ENCODE peak calls at places on chromosomes 11 and 22, in five cellular contexts. One of them, this sample, is unnamed.

GRCh38 chr11:13745165-13745564 is 76.7 kb downstream of the FAR1 start:
- DNase-seq in stimulated activated CD8-positive, alpha-beta memory T cell treated with anti-CD3 and anti-CD28 coated beads, Interleukin-4, amount 100 ng/mL, for 4 hours: no peak
- DNase-seq in anterior cingulate cortex: no peak
- DNase-seq in right cardiac atrium: no peak
- DNase-seq in Right ventricle myocardium superior: no peak
- DNase-seq in this sample: no peak

GRCh38 chr11:121625784-121626506 is 173.2 kb upstream of the SORL1-AS1 start:
- DNase-seq in stimulated activated CD8-positive, alpha-beta memory T cell treated with anti-CD3 and anti-CD28 coated beads, Interleukin-4, amount 100 ng/mL, for 4 hours: no peak
- DNase-seq in right cardiac atrium: no peak
- DNase-seq in anterior cingulate cortex: no peak
- DNase-seq in Right ventricle myocardium superior: no peak
- DNase-seq in this sample: no peak

GRCh38 chr11:76554767-76555166 is 109.9 kb downstream of the EMSY start:
- DNase-seq in right cardiac atrium: no peak
- DNase-seq in Right ventricle myocardium superior: no peak
- DNase-seq in stimulated activated CD8-positive, alpha-beta memory T cell treated with anti-CD3 and anti-CD28 coated beads, Interleukin-4, amount 100 ng/mL, for 4 hours: no peak
- DNase-seq in anterior cingulate cortex: no peak
- DNase-seq in this sample: no peak

GRCh38 chr11:131511794-131512193 is 141.4 kb downstream of the NTM start:
- DNase-seq in anterior cingulate cortex: no peak
- DNase-seq in Right ventricle myocardium superior: peak
- DNase-seq in stimulated activated CD8-positive, alpha-beta memory T cell treated with anti-CD3 and anti-CD28 coated beads, Interleukin-4, amount 100 ng/mL, for 4 hours: no peak
- DNase-seq in right cardiac atrium: no peak
- DNase-seq in this sample: no peak

GRCh38 chr11:128473631-128474030 is 113.7 kb downstream of the ETS1 start:
- DNase-seq in stimulated activated CD8-positive, alpha-beta memory T cell treated with anti-CD3 and anti-CD28 coated beads, Interleukin-4, amount 100 ng/mL, for 4 hours: no peak
- DNase-seq in anterior cingulate cortex: no peak
- DNase-seq in Right ventricle myocardium superior: no peak
- DNase-seq in right cardiac atrium: no peak
- DNase-seq in this sample: no peak

GRCh38 chr11:120009938-120010337 is 128.0 kb downstream of the TRIM29 start:
- DNase-seq in Right ventricle myocardium superior: no peak
- DNase-seq in anterior cingulate cortex: no peak
- DNase-seq in right cardiac atrium: no peak
- DNase-seq in stimulated activated CD8-positive, alpha-beta memory T cell treated with anti-CD3 and anti-CD28 coated beads, Interleukin-4, amount 100 ng/mL, for 4 hours: no peak
- DNase-seq in this sample: no peak

GRCh38 chr11:43935131-43935979 is 7.1 kb upstream of the C11orf96 start:
- DNase-seq in Right ventricle myocardium superior: no peak
- DNase-seq in anterior cingulate cortex: no peak
- DNase-seq in right cardiac atrium: no peak
- DNase-seq in stimulated activated CD8-positive, alpha-beta memory T cell treated with anti-CD3 and anti-CD28 coated beads, Interleukin-4, amount 100 ng/mL, for 4 hours: no peak
- DNase-seq in this sample: no peak

GRCh38 chr11:17443926-17444690 is 32.5 kb downstream of the ABCC8 start:
- DNase-seq in right cardiac atrium: no peak
- DNase-seq in stimulated activated CD8-positive, alpha-beta memory T cell treated with anti-CD3 and anti-CD28 coated beads, Interleukin-4, amount 100 ng/mL, for 4 hours: no peak
- DNase-seq in anterior cingulate cortex: no peak
- DNase-seq in Right ventricle myocardium superior: no peak
- DNase-seq in this sample: no peak

GRCh38 chr11:122852071-122852831 is 14.0 kb downstream of the CRTAM start:
- DNase-seq in stimulated activated CD8-positive, alpha-beta memory T cell treated with anti-CD3 and anti-CD28 coated beads, Interleukin-4, amount 100 ng/mL, for 4 hours: no peak
- DNase-seq in right cardiac atrium: no peak
- DNase-seq in anterior cingulate cortex: no peak
- DNase-seq in Right ventricle myocardium superior: no peak
- DNase-seq in this sample: peak

GRCh38 chr22:32708835-32709234 is 92.7 kb upstream of the TIMP3 start:
- DNase-seq in Right ventricle myocardium superior: peak
- DNase-seq in stimulated activated CD8-positive, alpha-beta memory T cell treated with anti-CD3 and anti-CD28 coated beads, Interleukin-4, amount 100 ng/mL, for 4 hours: no peak
- DNase-seq in anterior cingulate cortex: no peak
- DNase-seq in right cardiac atrium: peak
- DNase-seq in this sample: no peak

GRCh38 chr22:23085351-23085671 is 15.0 kb downstream of the GNAZ start:
- DNase-seq in right cardiac atrium: no peak
- DNase-seq in anterior cingulate cortex: no peak
- DNase-seq in Right ventricle myocardium superior: no peak
- DNase-seq in stimulated activated CD8-positive, alpha-beta memory T cell treated with anti-CD3 and anti-CD28 coated beads, Interleukin-4, amount 100 ng/mL, for 4 hours: no peak
- DNase-seq in this sample: no peak

GRCh38 chr11:62012451-62013265 is 45.2 kb upstream of the FTH1 start:
- DNase-seq in anterior cingulate cortex: no peak
- DNase-seq in stimulated activated CD8-positive, alpha-beta memory T cell treated with anti-CD3 and anti-CD28 coated beads, Interleukin-4, amount 100 ng/mL, for 4 hours: no peak
- DNase-seq in right cardiac atrium: no peak
- DNase-seq in Right ventricle myocardium superior: no peak
- DNase-seq in this sample: no peak

GRCh38 chr11:8330416-8330815 is 66.7 kb upstream of the LMO1 start:
- DNase-seq in right cardiac atrium: no peak
- DNase-seq in anterior cingulate cortex: no peak
- DNase-seq in stimulated activated CD8-positive, alpha-beta memory T cell treated with anti-CD3 and anti-CD28 coated beads, Interleukin-4, amount 100 ng/mL, for 4 hours: no peak
- DNase-seq in Right ventricle myocardium superior: no peak
- DNase-seq in this sample: no peak

GRCh38 chr11:72314199-72314598 is 70.2 kb upstream of the PHOX2A start:
- DNase-seq in anterior cingulate cortex: no peak
- DNase-seq in stimulated activated CD8-positive, alpha-beta memory T cell treated with anti-CD3 and anti-CD28 coated beads, Interleukin-4, amount 100 ng/mL, for 4 hours: no peak
- DNase-seq in Right ventricle myocardium superior: no peak
- DNase-seq in right cardiac atrium: no peak
- DNase-seq in this sample: no peak

GRCh38 chr11:77031599-77031998 is 2.6 kb upstream of the B3GNT6 start:
- DNase-seq in Right ventricle myocardium superior: no peak
- DNase-seq in right cardiac atrium: no peak
- DNase-seq in anterior cingulate cortex: no peak
- DNase-seq in stimulated activated CD8-positive, alpha-beta memory T cell treated with anti-CD3 and anti-CD28 coated beads, Interleukin-4, amount 100 ng/mL, for 4 hours: no peak
- DNase-seq in this sample: no peak

GRCh38 chr22:23180301-23180892 is at the start of gene BCR:
- DNase-seq in Right ventricle myocardium superior: peak
- DNase-seq in anterior cingulate cortex: peak
- DNase-seq in stimulated activated CD8-positive, alpha-beta memory T cell treated with anti-CD3 and anti-CD28 coated beads, Interleukin-4, amount 100 ng/mL, for 4 hours: no peak
- DNase-seq in right cardiac atrium: peak
- DNase-seq in this sample: peak

GRCh38 chr11:105829084-105829483 is 193.0 kb downstream of the MSANTD4 start:
- DNase-seq in Right ventricle myocardium superior: no peak
- DNase-seq in stimulated activated CD8-positive, alpha-beta memory T cell treated with anti-CD3 and anti-CD28 coated beads, Interleukin-4, amount 100 ng/mL, for 4 hours: no peak
- DNase-seq in right cardiac atrium: no peak
- DNase-seq in anterior cingulate cortex: no peak
- DNase-seq in this sample: no peak

GRCh38 chr22:36180038-36180880 is 19.7 kb upstream of the APOL3 start:
- DNase-seq in stimulated activated CD8-positive, alpha-beta memory T cell treated with anti-CD3 and anti-CD28 coated beads, Interleukin-4, amount 100 ng/mL, for 4 hours: peak
- DNase-seq in anterior cingulate cortex: peak
- DNase-seq in Right ventricle myocardium superior: peak
- DNase-seq in right cardiac atrium: peak
- DNase-seq in this sample: peak

GRCh38 chr22:41657709-41658108 is 31.0 kb downstream of the SNU13 start:
- DNase-seq in stimulated activated CD8-positive, alpha-beta memory T cell treated with anti-CD3 and anti-CD28 coated beads, Interleukin-4, amount 100 ng/mL, for 4 hours: no peak
- DNase-seq in right cardiac atrium: no peak
- DNase-seq in Right ventricle myocardium superior: no peak
- DNase-seq in anterior cingulate cortex: no peak
- DNase-seq in this sample: no peak

GRCh38 chr22:27217154-27217553 is 559.8 kb downstream of the MIAT start:
- DNase-seq in stimulated activated CD8-positive, alpha-beta memory T cell treated with anti-CD3 and anti-CD28 coated beads, Interleukin-4, amount 100 ng/mL, for 4 hours: no peak
- DNase-seq in Right ventricle myocardium superior: no peak
- DNase-seq in right cardiac atrium: no peak
- DNase-seq in anterior cingulate cortex: no peak
- DNase-seq in this sample: no peak

GRCh38 chr22:39349506-39349966 is 255 bp upstream of the SYNGR1 start:
- DNase-seq in stimulated activated CD8-positive, alpha-beta memory T cell treated with anti-CD3 and anti-CD28 coated beads, Interleukin-4, amount 100 ng/mL, for 4 hours: no peak
- DNase-seq in right cardiac atrium: peak
- DNase-seq in anterior cingulate cortex: peak
- DNase-seq in Right ventricle myocardium superior: peak
- DNase-seq in this sample: peak

GRCh38 chr22:39612811-39613548 is 42.4 kb downstream of the CACNA1I start:
- DNase-seq in stimulated activated CD8-positive, alpha-beta memory T cell treated with anti-CD3 and anti-CD28 coated beads, Interleukin-4, amount 100 ng/mL, for 4 hours: no peak
- DNase-seq in Right ventricle myocardium superior: no peak
- DNase-seq in anterior cingulate cortex: no peak
- DNase-seq in right cardiac atrium: no peak
- DNase-seq in this sample: no peak

GRCh38 chr11:86138958-86139357 is 70.1 kb upstream of the PICALM start:
- DNase-seq in anterior cingulate cortex: no peak
- DNase-seq in stimulated activated CD8-positive, alpha-beta memory T cell treated with anti-CD3 and anti-CD28 coated beads, Interleukin-4, amount 100 ng/mL, for 4 hours: no peak
- DNase-seq in right cardiac atrium: no peak
- DNase-seq in Right ventricle myocardium superior: no peak
- DNase-seq in this sample: no peak